ENCODE peak calls at places on chromosomes 7 and 10, in six cellular contexts. One of them, this sample, is unnamed.

GRCh38 chr7:106110885-106111670 is 1.0 kb downstream of the SYPL1 start:
- DNase-seq in colonic mucosa: peak
- DNase-seq in GM12865: peak
- DNase-seq in esophagus squamous epithelium: no peak
- DNase-seq in GM10248: no peak
- DNase-seq in dorsolateral prefrontal cortex: no peak
- DNase-seq in this sample: no peak

GRCh38 chr10:71569775-71570588 is 149.6 kb downstream of the C10orf105 start:
- DNase-seq in GM12865: peak
- DNase-seq in GM10248: peak
- DNase-seq in colonic mucosa: peak
- DNase-seq in dorsolateral prefrontal cortex: peak
- DNase-seq in esophagus squamous epithelium: no peak
- DNase-seq in this sample: peak

GRCh38 chr7:42247301-42247700 is 10.3 kb upstream of the GLI3 start:
- DNase-seq in GM10248: no peak
- DNase-seq in esophagus squamous epithelium: no peak
- DNase-seq in dorsolateral prefrontal cortex: no peak
- DNase-seq in GM12865: no peak
- DNase-seq in colonic mucosa: no peak
- DNase-seq in this sample: no peak

GRCh38 chr7:121313793-121314676 is 14.8 kb upstream of the WNT16 start:
- DNase-seq in GM10248: no peak
- DNase-seq in colonic mucosa: peak
- DNase-seq in dorsolateral prefrontal cortex: no peak
- DNase-seq in GM12865: peak
- DNase-seq in esophagus squamous epithelium: no peak
- DNase-seq in this sample: no peak

GRCh38 chr7:132526111-132526741 is 50.0 kb downstream of the PLXNA4 start:
- DNase-seq in GM12865: no peak
- DNase-seq in colonic mucosa: no peak
- DNase-seq in esophagus squamous epithelium: no peak
- DNase-seq in GM10248: no peak
- DNase-seq in dorsolateral prefrontal cortex: no peak
- DNase-seq in this sample: no peak

GRCh38 chr7:29478687-29479086 is 84.9 kb upstream of the PRR15 start:
- DNase-seq in dorsolateral prefrontal cortex: no peak
- DNase-seq in GM12865: no peak
- DNase-seq in esophagus squamous epithelium: no peak
- DNase-seq in colonic mucosa: no peak
- DNase-seq in GM10248: no peak
- DNase-seq in this sample: no peak

GRCh38 chr7:2118630-2119190 is 114.0 kb downstream of the MAD1L1 start:
- DNase-seq in esophagus squamous epithelium: no peak
- DNase-seq in GM12865: no peak
- DNase-seq in colonic mucosa: no peak
- DNase-seq in dorsolateral prefrontal cortex: no peak
- DNase-seq in GM10248: no peak
- DNase-seq in this sample: no peak

GRCh38 chr10:73944356-73945100 is 33.6 kb downstream of the PLAU start:
- DNase-seq in GM10248: no peak
- DNase-seq in dorsolateral prefrontal cortex: no peak
- DNase-seq in esophagus squamous epithelium: no peak
- DNase-seq in colonic mucosa: no peak
- DNase-seq in GM12865: no peak
- DNase-seq in this sample: no peak

GRCh38 chr7:45470031-45470430 is 104.1 kb upstream of the ADCY1 start:
- DNase-seq in GM12865: no peak
- DNase-seq in GM10248: no peak
- DNase-seq in esophagus squamous epithelium: no peak
- DNase-seq in dorsolateral prefrontal cortex: no peak
- DNase-seq in colonic mucosa: no peak
- DNase-seq in this sample: no peak

GRCh38 chr7:150736864-150737263 is 354 bp upstream of the GIMAP5 start:
- DNase-seq in colonic mucosa: no peak
- DNase-seq in esophagus squamous epithelium: no peak
- DNase-seq in dorsolateral prefrontal cortex: no peak
- DNase-seq in GM12865: no peak
- DNase-seq in GM10248: no peak
- DNase-seq in this sample: no peak

GRCh38 chr10:44963772-44964633 is 4.4 kb downstream of the RASSF4 start:
- DNase-seq in esophagus squamous epithelium: no peak
- DNase-seq in GM12865: peak
- DNase-seq in dorsolateral prefrontal cortex: peak
- DNase-seq in colonic mucosa: peak
- DNase-seq in GM10248: no peak
- DNase-seq in this sample: peak

DNA sequence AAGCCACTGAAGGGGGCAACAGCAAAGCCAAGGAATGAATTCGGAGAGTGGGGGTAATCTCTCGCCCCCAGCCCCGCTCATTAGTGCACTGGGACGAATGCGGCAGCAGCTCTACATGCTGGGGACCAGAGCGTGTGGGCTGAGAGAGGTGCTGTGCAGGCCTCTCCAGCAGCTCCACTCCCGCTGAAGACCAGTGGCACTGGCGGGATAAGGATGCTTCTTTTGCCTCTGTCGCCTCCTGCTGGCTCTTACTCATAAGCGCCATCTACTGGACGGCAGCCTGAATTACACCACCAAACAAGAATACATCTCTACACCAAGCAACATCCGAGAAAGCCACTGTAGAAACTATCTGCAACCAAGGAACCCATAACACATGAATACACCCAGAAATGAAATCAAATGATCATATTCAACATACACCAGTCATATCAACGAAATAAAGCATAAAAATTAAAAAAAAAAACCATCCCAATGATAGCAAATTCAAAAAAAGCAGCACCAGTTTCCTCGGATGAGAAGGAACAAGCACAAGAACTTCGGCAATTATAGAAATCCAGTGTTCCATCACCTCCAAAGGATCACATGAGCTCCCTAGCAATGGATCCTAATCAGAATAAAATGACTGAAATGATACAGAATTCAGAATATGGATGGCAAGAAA is 79.0 kb upstream of the TMEM168 start:
- DNase-seq in GM12865: peak
- DNase-seq in colonic mucosa: peak
- DNase-seq in GM10248: peak
- DNase-seq in esophagus squamous epithelium: no peak
- DNase-seq in dorsolateral prefrontal cortex: no peak
- DNase-seq in this sample: peak
- TF ChIP-seq CTCF in GM12865: peak
- TF ChIP-seq CTCF in colonic mucosa: peak
- TF ChIP-seq CTCF in GM10248: peak
- TF ChIP-seq CTCF in esophagus squamous epithelium: peak
- TF ChIP-seq CTCF in dorsolateral prefrontal cortex: peak
- TF ChIP-seq CTCF in this sample: peak

DNA sequence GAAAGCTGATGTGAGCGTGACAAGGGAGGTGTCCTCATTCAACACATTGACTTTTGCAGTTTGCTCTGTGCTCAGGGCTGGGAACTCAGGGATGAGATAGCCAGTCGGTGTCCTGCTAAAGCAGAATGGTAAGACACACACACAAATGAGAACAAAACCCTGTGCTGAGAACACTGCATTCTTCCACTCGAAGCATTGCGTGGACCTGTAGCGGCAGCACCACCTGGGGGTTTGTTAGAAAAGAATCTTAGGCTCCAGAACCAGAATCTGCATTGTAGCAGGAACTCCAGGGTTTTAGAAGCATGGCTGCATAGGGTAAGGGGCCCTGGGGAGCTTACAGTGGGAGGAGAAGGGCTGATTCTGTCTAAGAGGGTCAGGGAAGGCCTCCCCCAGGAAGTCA is 21.5 kb upstream of the OGDHL start:
- DNase-seq in GM10248: no peak
- DNase-seq in GM12865: no peak
- DNase-seq in colonic mucosa: no peak
- DNase-seq in dorsolateral prefrontal cortex: no peak
- DNase-seq in esophagus squamous epithelium: no peak
- DNase-seq in this sample: no peak
- TF ChIP-seq CTCF in GM10248: no peak
- TF ChIP-seq CTCF in GM12865: no peak
- TF ChIP-seq CTCF in colonic mucosa: no peak
- TF ChIP-seq CTCF in dorsolateral prefrontal cortex: no peak
- TF ChIP-seq CTCF in esophagus squamous epithelium: no peak
- TF ChIP-seq CTCF in this sample: no peak

GRCh38 chr7:78983483-78983882 is 470.0 kb downstream of the MAGI2 start:
- DNase-seq in GM10248: no peak
- DNase-seq in dorsolateral prefrontal cortex: no peak
- DNase-seq in GM12865: no peak
- DNase-seq in colonic mucosa: no peak
- DNase-seq in esophagus squamous epithelium: no peak
- DNase-seq in this sample: no peak

DNA sequence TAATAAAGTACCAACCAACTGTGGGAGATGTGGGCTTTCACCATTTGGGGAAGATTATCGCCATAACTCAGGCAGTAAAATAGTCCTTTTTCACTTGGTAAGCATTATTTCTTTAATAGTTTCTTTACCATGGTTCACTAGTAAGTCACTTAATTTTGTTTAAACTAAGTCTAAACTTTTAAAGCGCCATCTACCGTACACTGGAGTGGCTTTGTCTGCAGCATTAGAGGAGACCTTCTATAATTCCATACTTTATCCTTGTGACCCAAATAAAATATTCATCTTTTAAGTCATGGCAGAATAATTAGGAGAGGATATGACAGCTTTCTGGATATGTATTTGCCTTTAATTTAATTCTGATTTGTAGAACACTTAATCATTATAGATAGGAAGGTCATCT is 468.0 kb downstream of the MAGI2 start:
- DNase-seq in esophagus squamous epithelium: no peak
- DNase-seq in GM10248: no peak
- DNase-seq in dorsolateral prefrontal cortex: no peak
- DNase-seq in GM12865: no peak
- DNase-seq in colonic mucosa: no peak
- DNase-seq in this sample: no peak
- TF ChIP-seq CTCF in esophagus squamous epithelium: no peak
- TF ChIP-seq CTCF in GM10248: no peak
- TF ChIP-seq CTCF in dorsolateral prefrontal cortex: no peak
- TF ChIP-seq CTCF in GM12865: no peak
- TF ChIP-seq CTCF in colonic mucosa: no peak
- TF ChIP-seq CTCF in this sample: no peak

GRCh38 chr10:14291296-14291695 is 39.4 kb downstream of the FRMD4A start:
- DNase-seq in colonic mucosa: no peak
- DNase-seq in esophagus squamous epithelium: no peak
- DNase-seq in GM12865: no peak
- DNase-seq in GM10248: no peak
- DNase-seq in dorsolateral prefrontal cortex: no peak
- DNase-seq in this sample: no peak

GRCh38 chr10:14299516-14299915 is 31.2 kb downstream of the FRMD4A start:
- DNase-seq in dorsolateral prefrontal cortex: no peak
- DNase-seq in GM10248: no peak
- DNase-seq in esophagus squamous epithelium: no peak
- DNase-seq in colonic mucosa: no peak
- DNase-seq in GM12865: no peak
- DNase-seq in this sample: no peak

GRCh38 chr10:14296081-14296709 is 34.5 kb downstream of the FRMD4A start:
- DNase-seq in GM12865: no peak
- DNase-seq in dorsolateral prefrontal cortex: no peak
- DNase-seq in esophagus squamous epithelium: no peak
- DNase-seq in GM10248: no peak
- DNase-seq in colonic mucosa: no peak
- DNase-seq in this sample: no peak

DNA sequence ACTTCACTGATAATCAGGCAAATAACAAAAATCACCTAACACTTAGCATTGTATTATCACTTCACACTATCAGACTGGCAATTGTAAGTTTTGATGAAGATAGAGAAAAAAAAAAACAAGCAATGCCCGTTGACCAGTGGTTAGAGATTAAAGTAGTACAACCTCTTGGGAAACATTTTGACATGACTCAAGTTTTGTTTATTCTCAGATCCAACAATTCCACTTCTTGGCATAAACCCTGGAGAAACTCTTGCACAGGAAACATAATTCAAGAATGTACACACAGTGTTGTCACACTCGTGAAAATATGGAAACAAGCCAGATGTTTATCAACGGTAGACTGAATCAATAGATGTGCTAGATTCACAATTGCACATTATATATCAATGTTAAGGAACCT is 37.2 kb downstream of the FRMD4A start:
- DNase-seq in GM12865: no peak
- DNase-seq in esophagus squamous epithelium: no peak
- DNase-seq in colonic mucosa: no peak
- DNase-seq in dorsolateral prefrontal cortex: no peak
- DNase-seq in GM10248: no peak
- DNase-seq in this sample: no peak
- TF ChIP-seq CTCF in GM12865: no peak
- TF ChIP-seq CTCF in esophagus squamous epithelium: no peak
- TF ChIP-seq CTCF in colonic mucosa: no peak
- TF ChIP-seq CTCF in dorsolateral prefrontal cortex: no peak
- TF ChIP-seq CTCF in GM10248: no peak
- TF ChIP-seq CTCF in this sample: no peak

DNA sequence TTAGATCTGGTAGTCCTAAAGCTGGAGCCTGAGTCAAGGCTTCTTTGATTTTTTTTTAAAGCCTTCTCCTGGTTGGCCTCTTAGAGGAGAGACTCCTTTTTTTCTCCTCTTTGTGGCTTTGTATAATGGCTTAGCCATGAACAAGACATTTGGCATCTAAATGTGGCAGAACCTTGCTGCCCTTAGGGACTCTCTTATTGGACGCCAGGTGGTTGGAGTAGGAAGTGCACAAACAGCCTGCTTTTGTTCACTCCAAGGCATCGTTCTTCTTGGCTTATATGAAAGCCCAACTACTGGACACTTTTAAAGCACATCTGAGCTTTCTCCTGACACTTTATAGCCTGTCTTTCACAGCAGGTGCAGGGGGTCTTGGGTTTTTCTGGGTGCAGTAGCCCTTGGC is 25.0 kb downstream of the ZPBP start:
- DNase-seq in GM12865: peak
- DNase-seq in GM10248: no peak
- DNase-seq in colonic mucosa: peak
- DNase-seq in esophagus squamous epithelium: no peak
- DNase-seq in dorsolateral prefrontal cortex: no peak
- DNase-seq in this sample: no peak
- TF ChIP-seq CTCF in GM12865: peak
- TF ChIP-seq CTCF in GM10248: no peak
- TF ChIP-seq CTCF in colonic mucosa: peak
- TF ChIP-seq CTCF in esophagus squamous epithelium: peak
- TF ChIP-seq CTCF in dorsolateral prefrontal cortex: no peak
- TF ChIP-seq CTCF in this sample: no peak

GRCh38 chr10:55668326-55668922 is 692.6 kb downstream of the ZWINT start:
- DNase-seq in esophagus squamous epithelium: no peak
- DNase-seq in colonic mucosa: no peak
- DNase-seq in GM12865: peak
- DNase-seq in GM10248: no peak
- DNase-seq in dorsolateral prefrontal cortex: no peak
- DNase-seq in this sample: no peak
- TF ChIP-seq CTCF in esophagus squamous epithelium: no peak
- TF ChIP-seq CTCF in colonic mucosa: no peak
- TF ChIP-seq CTCF in GM12865: peak
- TF ChIP-seq CTCF in GM10248: peak
- TF ChIP-seq CTCF in dorsolateral prefrontal cortex: peak
- TF ChIP-seq CTCF in this sample: peak